ENCODE peak calls at places on chromosomes 4 and X, in eight cellular contexts. C, Z, O, M, G, X, L and Y are unnamed samples.
A peak's percentile ranks its signal among the peaks of the same experiment; 100 is the strongest.

GRCh38 chrX:12814434-12814833 is 23.2 kb downstream of the PRPS2 start:
- DNase-seq in O (no peak), M (peak; percentile 28), Z (peak; percentile 40), C (no peak), X (no peak), L (no peak), G (no peak), Y (peak; percentile 79)

GRCh38 chrX:27555514-27555913 is 34.6 kb upstream of the DCAF8L2 start:
- DNase-seq in O (no peak), Z (peak; percentile 25), M (peak; percentile 56), X (no peak), G (no peak), C (no peak), L (no peak), Y (peak; percentile 67)

GRCh38 chr4:7335363-7336066 is 99.2 kb downstream of the PSAPL1 start:
- DNase-seq in M (peak; percentile 70), O (no peak), X (no peak), G (peak; percentile 36), C (no peak), L (peak; percentile 43), Z (peak; percentile 18), Y (peak; percentile 58)

GRCh38 chr4:93960916-93961315 is 132.4 kb downstream of the ATOH1 start:
- DNase-seq in L (no peak), M (no peak), X (no peak), O (no peak), G (no peak), Z (no peak), C (no peak), Y (no peak)

GRCh38 chrX:46903458-46904242 is 8.6 kb upstream of the JADE3 start:
- DNase-seq in X (peak; percentile 78), G (peak; percentile 81), L (peak; percentile 30), M (peak; percentile 76), Z (peak; percentile 65), C (peak; percentile 86), O (peak; percentile 19), Y (peak; percentile 87)

GRCh38 chrX:48700951-48701653 is 4.6 kb downstream of the SUV39H1 start:
- DNase-seq in G (no peak), O (no peak), Z (no peak), M (no peak), X (no peak), L (no peak), C (no peak), Y (no peak)

GRCh38 chr4:121150003-121150402 is 14.1 kb downstream of the TNIP3 start:
- DNase-seq in G (no peak), O (no peak), L (no peak), Z (no peak), C (no peak), M (no peak), X (no peak), Y (no peak)

GRCh38 chr4:98311656-98312055 is 50.5 kb downstream of the RAP1GDS1 start:
- DNase-seq in L (no peak), M (no peak), O (no peak), C (no peak), G (no peak), X (no peak), Z (no peak), Y (no peak)

GRCh38 chr4:3641501-3641900 is 109.3 kb upstream of the LRPAP1 start:
- DNase-seq in M (no peak), G (peak; percentile 15), L (no peak), Z (no peak), O (no peak), C (no peak), X (no peak), Y (no peak)

GRCh38 chr4:74968456-74969164 is 35.7 kb downstream of the PARM1 start:
- DNase-seq in M (no peak), X (no peak), L (no peak), C (no peak), G (no peak), O (no peak), Z (no peak), Y (no peak)

GRCh38 chrX:39893417-39894338 is 204.1 kb downstream of the BCOR start:
- DNase-seq in L (no peak), O (no peak), G (no peak), C (no peak), X (no peak), M (no peak), Z (no peak), Y (no peak)

GRCh38 chr4:26377352-26378311 is 56.8 kb downstream of the RBPJ start:
- DNase-seq in G (no peak), M (peak; percentile 32), Z (no peak), X (no peak), C (no peak), L (no peak), O (no peak), Y (no peak)

GRCh38 chr4:186541801-186542200 is 13.6 kb downstream of the MTNR1A start:
- DNase-seq in G (no peak), C (no peak), L (no peak), M (no peak), Z (no peak), O (no peak), X (no peak), Y (no peak)

GRCh38 chr4:1207603-1208265 is 35.4 kb upstream of the SPON2 start:
- DNase-seq in C (peak; percentile 72), M (no peak), X (peak; percentile 83), L (peak; percentile 56), Z (no peak), O (no peak), G (peak; percentile 84), Y (peak; percentile 3)

DNA sequence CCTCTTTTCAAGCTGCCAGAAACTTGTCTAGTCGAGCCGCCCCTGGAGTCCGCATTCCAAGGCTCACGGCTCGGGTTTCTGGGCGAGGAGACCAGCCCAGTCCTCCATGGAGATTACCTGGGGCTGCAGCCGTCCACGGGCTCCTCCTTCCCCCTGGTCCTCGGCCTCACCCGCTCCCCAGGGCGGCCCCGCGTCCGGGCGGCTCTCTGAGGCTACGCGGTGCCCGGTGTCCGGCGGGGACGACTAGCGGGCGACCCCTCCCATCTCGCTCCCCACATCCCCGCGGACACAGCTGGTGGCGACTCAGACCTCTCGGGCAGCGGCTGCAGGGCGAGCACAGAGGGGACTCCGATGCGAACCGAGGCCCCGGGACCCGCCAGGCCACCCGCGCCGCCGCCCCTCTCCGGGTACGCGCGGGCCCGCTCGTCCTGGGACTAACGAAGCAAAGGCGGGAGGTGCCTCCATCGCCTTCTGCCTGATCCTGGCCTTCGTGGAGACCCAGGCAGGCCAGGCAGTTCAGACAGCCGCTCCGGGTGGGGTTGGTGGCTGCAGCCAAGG is 159.4 kb downstream of the TRAM1L1 start:
- DNase-seq in Z (no peak), M (peak; percentile 68), X (no peak), C (no peak), O (no peak), L (no peak), G (no peak), Y (no peak)
- H3K4me3 ChIP-seq in Z (no peak overlapping the region), M (peak overlapping the region; percentile 28), X (peak overlapping the region; percentile 27), C (peak overlapping the region; percentile 57), O (no peak overlapping the region), L (peak overlapping the region; percentile 42), G (no peak overlapping the region), Y (no peak overlapping the region)

GRCh38 chr4:147479817-147480216 is 1.1 kb upstream of the EDNRA start:
- DNase-seq in X (no peak), L (peak; percentile 63), M (no peak), Z (peak; percentile 80), C (peak; percentile 88), O (no peak), G (peak; percentile 48), Y (no peak)

GRCh38 chr4:147482281-147482680 is 1.4 kb downstream of the EDNRA start:
- DNase-seq in X (no peak), C (no peak), O (no peak), G (no peak), L (no peak), Z (peak; percentile 49), M (no peak), Y (peak; percentile 30)

GRCh38 chr4:147480502-147480890 is 401 bp upstream of the EDNRA start:
- DNase-seq in O (no peak), X (no peak), C (no peak), G (peak; percentile 47), Z (no peak), L (no peak), M (no peak), Y (no peak)

GRCh38 chr4:147481577-147482109 is 746 bp downstream of the EDNRA start:
- DNase-seq in L (no peak), M (peak; percentile 54), X (no peak), O (no peak), G (peak; percentile 24), Z (no peak), C (no peak), Y (no peak)

GRCh38 chr4:147480891-147481576 is at the start of gene EDNRA:
- DNase-seq in L (no peak), X (no peak), M (peak; percentile 63), Z (no peak), G (peak; percentile 48), C (peak; percentile 78), O (no peak), Y (peak; percentile 12)
- H3K27ac ChIP-seq in L (peak within 1 kb of the TSS; percentile 85), X (peak within 1 kb of the TSS; percentile 60), M (peak within 1 kb of the TSS; percentile 94), Z (peak within 1 kb of the TSS; percentile 10), G (peak within 1 kb of the TSS; percentile 87), C (peak within 1 kb of the TSS; percentile 94), O (no peak within 1 kb of the TSS), Y (no peak within 1 kb of the TSS)

GRCh38 chr4:40210776-40211175 is 13.9 kb downstream of the RHOH start:
- DNase-seq in X (no peak), Z (peak; percentile 19), C (no peak), O (no peak), G (no peak), L (no peak), M (no peak), Y (no peak)
- H3K4me3 ChIP-seq in X (no peak overlapping the region), Z (no peak overlapping the region), C (no peak overlapping the region), O (no peak overlapping the region), G (no peak overlapping the region), L (no peak overlapping the region), M (no peak overlapping the region), Y (no peak overlapping the region)

GRCh38 chrX:69024287-69024686 is 141.0 kb downstream of the PJA1 start:
- DNase-seq in L (no peak), X (no peak), Z (no peak), O (no peak), G (no peak), M (no peak), C (no peak), Y (no peak)

GRCh38 chrX:69027181-69028005 is 137.9 kb downstream of the PJA1 start:
- DNase-seq in C (no peak), L (no peak), Z (peak; percentile 97), X (no peak), G (no peak), O (no peak), M (no peak), Y (peak; percentile 91)

GRCh38 chrX:69022430-69022829 is 142.8 kb downstream of the PJA1 start:
- DNase-seq in X (no peak), C (no peak), Z (no peak), L (no peak), M (no peak), G (no peak), O (no peak), Y (no peak)

GRCh38 chrX:69025802-69026301 is 139.4 kb downstream of the PJA1 start:
- DNase-seq in G (no peak), O (no peak), C (no peak), X (no peak), L (no peak), Z (peak; percentile 91), M (no peak), Y (peak; percentile 94)

DNA sequence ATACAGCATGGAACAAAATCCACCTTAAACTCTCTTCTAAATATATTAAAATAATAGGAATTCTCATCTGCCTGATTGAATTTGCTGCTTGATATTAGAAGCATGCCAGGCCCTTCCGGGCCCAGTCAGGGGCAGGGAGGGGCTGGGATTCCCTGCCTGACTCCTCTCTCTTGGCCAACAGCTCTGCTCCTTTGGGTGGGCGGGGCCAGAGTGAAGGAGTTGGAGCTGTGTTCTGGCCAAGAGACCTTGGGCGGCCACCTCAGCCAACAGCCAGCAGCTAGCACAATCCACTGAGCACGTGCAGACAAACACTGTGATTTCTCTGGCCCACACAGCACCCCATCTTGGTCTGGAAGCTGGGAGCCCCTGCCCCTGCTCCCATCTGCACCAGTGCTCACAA is 140.3 kb downstream of the PJA1 start:
- DNase-seq in G (peak; percentile 84), M (peak; percentile 7), O (no peak), X (peak; percentile 82), C (peak; percentile 77), Z (peak; percentile 75), L (peak; percentile 71), Y (peak; percentile 81)
- H3K27ac ChIP-seq in G (peak overlapping the region; percentile 49), M (no peak overlapping the region), O (no peak overlapping the region), X (peak overlapping the region; percentile 30), C (no peak overlapping the region), Z (peak overlapping the region; percentile 81), L (no peak overlapping the region), Y (peak overlapping the region; percentile 98)